ENCODE peak calls at places on chromosomes 4 and X, in four cellular contexts. Q, P, H and K are unnamed samples.

GRCh38 chr4:186298034-186298647 is 32.2 kb downstream of the F11 start:
- DNase-seq in Q (no peak), H (no peak), P (no peak), K (no peak)

GRCh38 chrX:103398321-103398937 is 22.1 kb downstream of the BEX3 start:
- DNase-seq in H (no peak), Q (no peak), P (no peak), K (no peak)

GRCh38 chrX:131752493-131753198 is 208.8 kb downstream of the OR13H1 start:
- DNase-seq in Q (no peak), P (peak; percentile 86), H (peak; percentile 82), K (peak; percentile 92)

GRCh38 chr4:116585240-116585639 is 500.1 kb downstream of the TRAM1L1 start:
- DNase-seq in P (no peak), H (no peak), Q (no peak), K (no peak)

GRCh38 chrX:110284159-110284558 is 33.7 kb downstream of the AMMECR1 start:
- DNase-seq in Q (peak; percentile 59), P (no peak), H (no peak), K (no peak)

GRCh38 chr4:70842761-70843435 is 3.2 kb upstream of the GRSF1 start:
- DNase-seq in P (no peak), Q (no peak), H (no peak), K (no peak)

GRCh38 chr4:2834001-2834921 is 9.4 kb upstream of the ADD1 start:
- DNase-seq in H (no peak), P (no peak), Q (no peak), K (peak; percentile 56)

GRCh38 chr4:25098964-25099843 is 61.0 kb downstream of the SEPSECS start:
- DNase-seq in H (peak; percentile 83), Q (no peak), P (no peak), K (no peak)

GRCh38 chr4:145934434-145935047 is 4.1 kb downstream of the ZNF827 start:
- DNase-seq in Q (no peak), H (no peak), P (no peak), K (no peak)

GRCh38 chr4:94349193-94349592 is 6.6 kb upstream of the HPGDS start:
- DNase-seq in Q (no peak), P (no peak), H (no peak), K (no peak)

GRCh38 chrX:107712231-107713204 is 63.1 kb downstream of the TSC22D3 start:
- DNase-seq in Q (no peak), P (no peak), H (no peak), K (peak; percentile 76)

GRCh38 chr4:146095091-146095690 is 80.3 kb upstream of the LSM6 start:
- DNase-seq in Q (peak; percentile 19), P (no peak), H (peak; percentile 27), K (no peak)

GRCh38 chrX:38999967-39000745 is 198.9 kb downstream of the MID1IP1 start:
- DNase-seq in H (no peak), Q (no peak), P (no peak), K (no peak)

GRCh38 chrX:109774136-109774535 is 41.1 kb upstream of the ACSL4 start:
- DNase-seq in H (no peak), Q (no peak), P (no peak), K (no peak)

GRCh38 chr4:156725257-156725656 is 246.3 kb downstream of the PDGFC start:
- DNase-seq in P (no peak), H (peak; percentile 43), Q (no peak), K (no peak)

GRCh38 chr4:177528620-177529019 is 86.4 kb upstream of the AGA start:
- DNase-seq in H (no peak), P (no peak), Q (no peak), K (no peak)

GRCh38 chr4:100738388-100739165 is 220.8 kb upstream of the EMCN start:
- DNase-seq in P (no peak), H (peak; percentile 28), Q (peak; percentile 69), K (peak; percentile 58)

GRCh38 chrX:88425739-88426138 is 321.3 kb upstream of the CPXCR1 start:
- DNase-seq in H (no peak), P (no peak), Q (no peak), K (no peak)

GRCh38 chr4:111020961-111021360 is 398.1 kb upstream of the PITX2 start:
- DNase-seq in H (no peak), Q (no peak), P (no peak), K (no peak)

GRCh38 chr4:37839426-37839825 is 12.9 kb downstream of the PGM2 start:
- DNase-seq in Q (no peak), P (no peak), H (no peak), K (no peak)

GRCh38 chr4:77175201-77175610 is 18.2 kb downstream of the CCNG2 start:
- DNase-seq in H (no peak), Q (no peak), P (no peak), K (no peak)

GRCh38 chrX:69218407-69218806 is 53.2 kb upstream of the PJA1 start:
- DNase-seq in Q (no peak), P (no peak), H (no peak), K (no peak)

GRCh38 chrX:3815896-3816664 is 102.6 kb upstream of the PRKX start:
- DNase-seq in H (peak; percentile 73), P (peak; percentile 38), Q (no peak), K (peak; percentile 84)

GRCh38 chr4:54717694-54718093 is 59.9 kb downstream of the KIT start:
- DNase-seq in P (no peak), H (no peak), Q (no peak), K (no peak)

GRCh38 chr4:18670034-18670433 is 648.5 kb upstream of the LCORL start:
- DNase-seq in Q (no peak), P (no peak), H (no peak), K (no peak)

GRCh38 chr4:95867919-95868318 is 28.0 kb downstream of the PDHA2 start:
- DNase-seq in P (no peak), Q (no peak), H (no peak), K (no peak)

GRCh38 chr4:102492531-102493241 is 8.5 kb upstream of the NFKB1 start:
- DNase-seq in Q (no peak), P (no peak), H (no peak), K (no peak)

GRCh38 chr4:140222175-140222574 is 68.2 kb upstream of the MAML3 start:
- DNase-seq in P (no peak), Q (no peak), H (no peak), K (no peak)

GRCh38 chr4:169225812-169226211 is 44.9 kb downstream of the SH3RF1 start:
- DNase-seq in Q (no peak), P (no peak), H (no peak), K (no peak)